ENCODE peak calls at places on chromosomes 16 and 17, in five cellular contexts. K, B, I, D and T are unnamed samples.

GRCh38 chr16:75088934-75089333 is 27.6 kb downstream of the LDHD start:
- DNase-seq in K (no peak), B (no peak), I (no peak), D (no peak), T (no peak)

GRCh38 chr17:74196541-74197310 is 6.8 kb upstream of the RPL38 start:
- DNase-seq in K (no peak), B (no peak), I (no peak), D (no peak), T (no peak)

GRCh38 chr16:23132921-23133532 is 16.2 kb downstream of the USP31 start:
- DNase-seq in K (peak; percentile 50), B (no peak), I (no peak), D (no peak), T (no peak)

GRCh38 chr16:29675811-29676643 is 3.0 kb upstream of the QPRT start:
- DNase-seq in K (peak; percentile 53), B (no peak), I (no peak), D (no peak), T (peak; percentile 59)

GRCh38 chr17:75763613-75764416 is 1.2 kb downstream of the GALK1 start:
- DNase-seq in K (no peak), B (no peak), I (no peak), D (no peak), T (no peak)

GRCh38 chr17:42111901-42112551 is 488 bp downstream of the DHX58 start:
- DNase-seq in K (peak; percentile 40), B (no peak), I (no peak), D (no peak), T (peak; percentile 34)

GRCh38 chr17:74332017-74332650 is 6.1 kb downstream of the KIF19 start:
- DNase-seq in K (no peak), B (no peak), I (no peak), D (no peak), T (no peak)

GRCh38 chr16:30006095-30006473 is 4.7 kb downstream of the DOC2A start:
- DNase-seq in K (no peak), B (no peak), I (no peak), D (no peak), T (no peak)

GRCh38 chr17:20191066-20191465 is 181.9 kb downstream of the SPECC1 start:
- DNase-seq in K (peak; percentile 87), B (peak; percentile 63), I (no peak), D (no peak), T (peak; percentile 21)

GRCh38 chr17:17204041-17204591 is 2.0 kb downstream of the PLD6 start:
- DNase-seq in K (no peak), B (no peak), I (no peak), D (no peak), T (peak; percentile 48)

GRCh38 chr17:33073416-33073815 is 81.8 kb downstream of the SPACA3 start:
- DNase-seq in K (no peak), B (no peak), I (no peak), D (no peak), T (no peak)